ENCODE peak calls at places on chromosomes 16 and 17, in four cellular contexts. Y is mucosa of descending colon, Q is fibroblast of pulmonary artery, Z is upper lobe of right lung. S is an unnamed sample.

GRCh38 chr17:39617446-39618251 is 9.1 kb upstream of the PPP1R1B start:
- DNase-seq in Y (peak; percentile 85), Q (peak; percentile 57), Z (peak; percentile 90), S (peak; percentile 36)

GRCh38 chr16:1159973-1160772 is 7.3 kb downstream of the CACNA1H start:
- DNase-seq in Y (no peak), Q (no peak), Z (no peak), S (no peak)

GRCh38 chr16:4960579-4960978 is 2.4 kb downstream of the SEC14L5 start:
- DNase-seq in Y (no peak), Q (no peak), Z (no peak), S (no peak)

GRCh38 chr16:90032664-90033346 is 13.5 kb upstream of the DBNDD1 start:
- DNase-seq in Y (no peak), Q (peak; percentile 57), Z (no peak), S (peak; percentile 57)

GRCh38 chr17:7552621-7553051 is 3.8 kb downstream of the TNFSF12 start:
- DNase-seq in Y (no peak), Q (no peak), Z (no peak), S (no peak)

GRCh38 chr17:39668141-39668924 is at the start of gene PNMT:
- DNase-seq in Y (peak; percentile 80), Q (peak; percentile 61), Z (peak; percentile 89), S (peak; percentile 42)

GRCh38 chr17:1490643-1491405 is 1.7 kb downstream of the MYO1C start:
- DNase-seq in Y (peak; percentile 90), Q (no peak), Z (peak; percentile 91), S (peak; percentile 26)

GRCh38 chr16:20774703-20775362 is 11.0 kb downstream of the ACSM3 start:
- DNase-seq in Y (peak; percentile 57), Q (peak; percentile 77), Z (peak; percentile 87), S (peak; percentile 33)

GRCh38 chr16:86039606-86040005 is 140.6 kb downstream of the IRF8 start:
- DNase-seq in Y (no peak), Q (no peak), Z (peak; percentile 27), S (no peak)

GRCh38 chr17:54172654-54173316 is 350.1 kb downstream of the KIF2B start:
- DNase-seq in Y (no peak), Q (peak; percentile 35), Z (no peak), S (peak; percentile 9)

GRCh38 chr16:49608801-49609200 is 235.2 kb downstream of the C16orf78 start:
- DNase-seq in Y (no peak), Q (peak; percentile 68), Z (no peak), S (peak; percentile 74)

GRCh38 chr16:89599451-89599858 is 14.0 kb upstream of the DPEP1 start:
- DNase-seq in Y (no peak), Q (no peak), Z (no peak), S (no peak)

GRCh38 chr17:72122668-72123495 is 2.1 kb downstream of the SOX9 start:
- DNase-seq in Y (peak; percentile 71), Q (peak; percentile 71), Z (peak; percentile 72), S (peak; percentile 37)

GRCh38 chr16:65728172-65728571 is 606.3 kb upstream of the CDH11 start:
- DNase-seq in Y (no peak), Q (peak; percentile 18), Z (no peak), S (peak; percentile 25)

GRCh38 chr17:72702998-72703397 is 389.5 kb downstream of the SLC39A11 start:
- DNase-seq in Y (no peak), Q (peak; percentile 41), Z (no peak), S (no peak)

GRCh38 chr16:75305364-75306101 is 54.1 kb upstream of the BCAR1 start:
- DNase-seq in Y (peak; percentile 84), Q (peak; percentile 100), Z (no peak), S (peak; percentile 100)
- TF ChIP-seq CTCF in Y (no peak), Q (peak; percentile 18), Z (no peak), S (no peak)

GRCh38 chr16:30844671-30845449 is 49.0 kb downstream of the BCL7C start:
- DNase-seq in Y (no peak), Q (peak; percentile 95), Z (no peak), S (peak; percentile 96)
- H3K4me3 ChIP-seq in Y (no peak overlapping the region), Q (peak overlapping the region; percentile 23), Z (peak overlapping the region; percentile 28), S (peak overlapping the region; percentile 53)

DNA sequence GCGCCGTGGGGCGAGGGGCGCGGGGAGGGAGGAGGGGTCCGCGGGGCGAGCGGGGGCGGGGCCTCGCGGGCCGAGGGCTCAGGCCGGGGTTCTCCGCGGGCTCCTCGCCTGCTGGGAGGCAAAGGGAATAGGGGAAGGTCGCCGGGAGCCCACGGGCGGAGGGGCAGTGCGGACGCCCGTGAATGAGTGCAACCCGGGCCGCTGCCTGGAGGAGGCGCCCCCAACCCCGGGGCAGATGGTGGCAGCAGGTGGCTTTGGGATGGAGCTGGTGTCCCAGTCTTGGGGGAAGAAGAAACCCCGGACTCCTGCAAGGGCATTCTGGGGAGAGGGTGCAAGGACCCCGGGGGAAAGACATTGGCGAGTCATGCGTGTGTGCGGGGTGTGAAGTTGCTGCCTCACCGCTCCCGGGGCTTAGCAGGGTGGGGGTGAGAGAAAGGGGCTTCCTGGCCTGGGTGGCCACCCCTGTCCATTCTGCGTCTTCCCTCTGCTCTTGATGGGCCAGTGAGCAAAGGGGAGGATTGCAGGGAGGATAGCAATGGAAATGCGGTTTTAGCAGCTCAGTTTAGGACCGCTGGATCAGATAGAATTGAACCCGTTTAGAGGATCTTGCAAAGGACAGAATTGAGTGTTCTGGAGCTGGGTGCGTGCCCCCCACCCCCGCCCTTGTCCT is 508 bp downstream of the KIAA0513 start:
- DNase-seq in Y (no peak), Q (no peak), Z (peak; percentile 79), S (no peak)
- TF ChIP-seq CTCF in Y (no peak), Q (no peak), Z (peak; percentile 34), S (no peak)

GRCh38 chr16:10965440-10966039 is 21.2 kb downstream of the CLEC16A start:
- DNase-seq in Y (no peak), Q (no peak), Z (no peak), S (no peak)
- H3K4me3 ChIP-seq in Y (no peak overlapping the region), Q (no peak overlapping the region), Z (no peak overlapping the region), S (no peak overlapping the region)

GRCh38 chr17:9951803-9952202 is 46.7 kb upstream of the RCVRN start:
- DNase-seq in Y (no peak), Q (no peak), Z (no peak), S (no peak)

GRCh38 chr17:9943343-9943742 is 38.3 kb upstream of the RCVRN start:
- DNase-seq in Y (no peak), Q (no peak), Z (no peak), S (no peak)

GRCh38 chr17:9948967-9949366 is 43.9 kb upstream of the RCVRN start:
- DNase-seq in Y (no peak), Q (no peak), Z (no peak), S (no peak)
- TF ChIP-seq CTCF in Y (no peak), Q (no peak), Z (no peak), S (no peak)

GRCh38 chr16:64540449-64540848 is 581.4 kb downstream of the CDH11 start:
- DNase-seq in Y (no peak), Q (no peak), Z (no peak), S (no peak)
- H3K4me3 ChIP-seq in Y (no peak overlapping the region), Q (no peak overlapping the region), Z (no peak overlapping the region), S (no peak overlapping the region)

GRCh38 chr16:67539271-67539670 is 10.6 kb downstream of the RIPOR1 start:
- DNase-seq in Y (no peak), Q (no peak), Z (no peak), S (no peak)
- TF ChIP-seq CTCF in Y (no peak), Q (no peak), Z (no peak), S (no peak)